ENCODE peak calls at places on chromosomes 2 and 18, in ten cellular contexts. Y, F, J, Q, Z, D, N, I, W and R are unnamed samples.

GRCh38 chr18:33596178-33596854 is 18.3 kb downstream of the ASXL3 start:
- DNase-seq in N (no peak), J (no peak), D (peak; percentile 74), W (no peak), Z (no peak), I (no peak), F (no peak), Q (no peak), Y (no peak), R (no peak)

GRCh38 chr2:19041773-19042172 is 316.6 kb downstream of the OSR1 start:
- DNase-seq in F (no peak), I (no peak), N (no peak), Z (no peak), W (no peak), Y (no peak), D (no peak), Q (no peak), J (no peak), R (no peak)

GRCh38 chr2:207513577-207514257 is 16.0 kb upstream of the CREB1 start:
- DNase-seq in W (no peak), Y (no peak), Z (no peak), N (no peak), I (no peak), J (no peak), D (peak; percentile 99), Q (no peak), F (no peak), R (peak; percentile 22)

GRCh38 chr18:36828157-36828629 is 609 bp downstream of the TPGS2 start:
- DNase-seq in F (no peak), Q (peak; percentile 73), W (no peak), Z (no peak), Y (no peak), J (peak; percentile 46), D (peak; percentile 62), N (no peak), I (peak; percentile 5), R (no peak)

GRCh38 chr2:166106431-166107015 is 21.3 kb downstream of the SCN1A start:
- DNase-seq in F (no peak), J (no peak), Z (peak; percentile 30), I (no peak), N (no peak), Y (no peak), Q (peak; percentile 63), W (peak; percentile 59), D (no peak), R (peak; percentile 67)

GRCh38 chr2:151922845-151923666 is 94.8 kb upstream of the ARL5A start:
- DNase-seq in W (peak; percentile 27), F (peak; percentile 89), N (no peak), J (peak; percentile 76), Z (no peak), D (no peak), I (peak; percentile 87), Y (peak; percentile 31), Q (no peak), R (peak; percentile 47)

GRCh38 chr2:53422979-53423378 is 344.6 kb upstream of the CHAC2 start:
- DNase-seq in Y (no peak), D (peak; percentile 46), Z (peak; percentile 44), F (no peak), I (no peak), Q (peak; percentile 66), N (peak; percentile 39), W (peak; percentile 43), J (peak; percentile 61), R (peak; percentile 73)

GRCh38 chr2:62014102-62014501 is 108.6 kb downstream of the COMMD1 start:
- DNase-seq in J (peak; percentile 72), W (peak; percentile 79), Z (peak; percentile 29), N (no peak), Q (peak; percentile 34), D (peak; percentile 81), I (peak; percentile 82), F (peak; percentile 79), Y (peak; percentile 64), R (peak; percentile 82)

GRCh38 chr2:72770879-72771461 is 54.9 kb downstream of the EXOC6B start:
- DNase-seq in J (peak; percentile 83), F (peak; percentile 64), W (peak; percentile 83), D (peak; percentile 56), Q (peak; percentile 74), I (peak; percentile 81), Z (peak; percentile 46), N (peak; percentile 84), Y (peak; percentile 9), R (peak; percentile 64)

GRCh38 chr2:207960090-207960489 is 65.2 kb downstream of the PLEKHM3 start:
- DNase-seq in Z (peak; percentile 14), I (no peak), N (no peak), F (no peak), W (no peak), Y (no peak), Q (no peak), D (no peak), J (peak; percentile 10), R (no peak)

GRCh38 chr2:238132463-238133450 is 5.7 kb upstream of the KLHL30 start:
- DNase-seq in N (no peak), J (no peak), Y (no peak), Z (peak; percentile 22), I (no peak), Q (no peak), W (no peak), F (no peak), D (no peak), R (no peak)
- H3K4me1 ChIP-seq in N (no peaks in the 10 kb centered on the region), J (no peaks in the 10 kb centered on the region), Y (peaks cover 6% of the 10 kb centered on the region), Z (no peaks in the 10 kb centered on the region), I (peaks cover 11% of the 10 kb centered on the region), Q (no peaks in the 10 kb centered on the region), W (peaks cover 15% of the 10 kb centered on the region), F (peaks cover 5% of the 10 kb centered on the region), D (peaks cover 3% of the 10 kb centered on the region), R (peaks cover 31% of the 10 kb centered on the region)

GRCh38 chr18:62187543-62188378 is 706 bp downstream of the RELCH start:
- DNase-seq in N (peak; percentile 44), Q (peak; percentile 64), F (peak; percentile 12), Z (peak; percentile 9), Y (no peak), J (peak; percentile 26), I (peak; percentile 12), D (peak; percentile 20), W (peak; percentile 77), R (peak; percentile 24)

GRCh38 chr18:62186656-62187542 is at the start of the genes PIGN and RELCH:
- DNase-seq in N (peak; percentile 98), W (peak; percentile 99), I (peak; percentile 98), Q (peak; percentile 99), Y (peak; percentile 95), J (peak; percentile 98), D (peak; percentile 96), F (peak; percentile 97), Z (peak; percentile 87), R (peak; percentile 95)

GRCh38 chr18:62183578-62184195 is 3.2 kb downstream of the PIGN start:
- DNase-seq in Q (peak; percentile 60), W (peak; percentile 60), Z (peak; percentile 11), N (peak; percentile 82), Y (no peak), F (peak; percentile 10), I (peak; percentile 25), D (peak; percentile 45), J (peak; percentile 59), R (peak; percentile 56)

DNA sequence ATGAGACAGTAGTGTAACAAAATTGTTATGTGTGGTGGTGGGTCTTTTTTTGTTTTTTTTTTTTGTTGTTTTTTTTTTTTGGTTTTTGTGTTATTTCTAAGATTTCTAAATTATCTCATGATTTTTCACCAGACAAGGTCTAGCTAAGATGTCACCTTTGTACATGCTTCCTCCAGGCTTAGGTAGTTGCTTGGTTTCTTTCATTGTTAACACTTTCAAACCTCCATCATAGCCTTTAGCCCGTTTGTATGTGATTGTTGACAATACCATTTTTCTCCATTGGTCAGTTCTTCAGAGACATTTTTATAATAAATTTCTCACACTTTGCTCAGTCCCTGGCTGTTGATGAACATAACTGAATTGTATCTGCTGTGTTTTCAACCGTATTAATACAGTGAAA is 2.2 kb downstream of the RELCH start:
- DNase-seq in D (no peak), Y (no peak), F (no peak), J (no peak), Z (no peak), N (no peak), W (no peak), I (no peak), Q (no peak), R (no peak)
- H3K4me3 ChIP-seq in D (peak overlapping the region; percentile 99), Y (peak overlapping the region; percentile 94), F (peak overlapping the region; percentile 94), J (peak overlapping the region; percentile 96), Z (peak overlapping the region; percentile 78), N (peak overlapping the region; percentile 96), W (peak overlapping the region; percentile 73), I (peak overlapping the region; percentile 92), Q (peak overlapping the region; percentile 93), R (no peak overlapping the region)

DNA sequence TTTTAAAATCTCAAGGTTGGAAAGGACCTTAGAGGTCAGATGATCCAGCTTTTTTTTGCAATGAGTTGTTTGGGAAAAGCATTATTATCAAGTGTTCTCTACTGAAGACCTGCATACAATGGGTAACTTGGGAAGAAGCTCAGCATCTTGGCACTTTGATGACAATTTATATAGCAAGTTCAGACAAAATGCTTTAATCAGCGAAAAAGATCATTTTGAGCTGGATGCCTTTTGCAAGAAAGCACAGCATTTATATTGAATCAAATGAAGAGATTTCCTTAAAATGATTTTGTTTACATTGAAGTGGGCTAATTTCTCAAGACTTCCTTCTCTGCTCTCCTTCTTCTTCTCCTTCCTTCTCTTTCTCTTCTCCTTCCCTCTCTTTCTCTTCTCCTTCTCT is 796.4 kb upstream of the CDH2 start:
- DNase-seq in N (no peak), I (no peak), D (no peak), J (no peak), Z (no peak), W (no peak), Q (no peak), F (no peak), Y (no peak), R (no peak)
- H3K4me1 ChIP-seq in N (no peaks in the 10 kb centered on the region), I (no peaks in the 10 kb centered on the region), D (no peaks in the 10 kb centered on the region), J (no peaks in the 10 kb centered on the region), Z (no peaks in the 10 kb centered on the region), W (no peaks in the 10 kb centered on the region), Q (peaks cover 9% of the 10 kb centered on the region), F (no peaks in the 10 kb centered on the region), Y (peaks cover 15% of the 10 kb centered on the region), R (no peaks in the 10 kb centered on the region)

GRCh38 chr2:31090188-31090587 is 48.1 kb downstream of the GALNT14 start:
- DNase-seq in D (no peak), Q (no peak), F (no peak), Y (no peak), Z (no peak), I (no peak), W (no peak), J (no peak), N (no peak), R (no peak)
- H3K4me3 ChIP-seq in D (no peak overlapping the region), Q (no peak overlapping the region), F (no peak overlapping the region), Y (no peak overlapping the region), Z (no peak overlapping the region), I (no peak overlapping the region), W (no peak overlapping the region), J (no peak overlapping the region), N (no peak overlapping the region), R (no peak overlapping the region)